ENCODE peak calls at places on chromosomes 16 and 17, in four cellular contexts. S, N, I and T are unnamed samples.

GRCh38 chr16:89322381-89323119 is 105.0 kb downstream of the ZNF778 start:
- DNase-seq in S (peak; percentile 82), N (peak; percentile 42), I (no peak), T (peak; percentile 52)

GRCh38 chr17:71830916-71831315 is 289.9 kb upstream of the SOX9 start:
- DNase-seq in S (no peak), N (peak; percentile 55), I (no peak), T (no peak)

GRCh38 chr16:84266451-84266850 is 26.6 kb upstream of the KCNG4 start:
- DNase-seq in S (no peak), N (peak; percentile 89), I (peak; percentile 70), T (peak; percentile 77)

GRCh38 chr16:9144106-9144505 is 52.7 kb downstream of the HAPSTR1 start:
- DNase-seq in S (no peak), N (no peak), I (no peak), T (no peak)

GRCh38 chr17:5585814-5586558 is 1.7 kb upstream of the NLRP1 start:
- DNase-seq in S (no peak), N (no peak), I (no peak), T (no peak)

GRCh38 chr16:48165961-48166578 is 10.3 kb upstream of the ABCC12 start:
- DNase-seq in S (no peak), N (no peak), I (no peak), T (no peak)

GRCh38 chr16:51524555-51525373 is 373.7 kb upstream of the SALL1 start:
- DNase-seq in S (no peak), N (no peak), I (no peak), T (no peak)

GRCh38 chr17:59427425-59427921 is 96.0 kb downstream of the YPEL2 start:
- DNase-seq in S (no peak), N (peak; percentile 83), I (no peak), T (no peak)

GRCh38 chr16:51132484-51132883 is 18.6 kb downstream of the SALL1 start:
- DNase-seq in S (no peak), N (no peak), I (no peak), T (no peak)

GRCh38 chr17:79676796-79677195 is 53.9 kb upstream of the ENPP7 start:
- DNase-seq in S (no peak), N (no peak), I (no peak), T (no peak)

GRCh38 chr16:11914759-11915643 is 755 bp downstream of the GSPT1 start:
- DNase-seq in S (peak; percentile 69), N (peak; percentile 69), I (no peak), T (peak; percentile 72)

GRCh38 chr16:17836868-17837602 is 366.3 kb upstream of the XYLT1 start:
- DNase-seq in S (no peak), N (no peak), I (peak; percentile 54), T (peak; percentile 37)

GRCh38 chr17:17348872-17349723 is 45.9 kb downstream of the NT5M start:
- DNase-seq in S (no peak), N (no peak), I (no peak), T (peak; percentile 33)

GRCh38 chr16:3456374-3456773 is 12.9 kb downstream of the NAA60 start:
- DNase-seq in S (no peak), N (no peak), I (no peak), T (no peak)

GRCh38 chr17:76462556-76463290 is 4.7 kb upstream of the AANAT start:
- DNase-seq in S (peak; percentile 44), N (no peak), I (no peak), T (no peak)

GRCh38 chr17:15263206-15263579 is 1.9 kb downstream of the PMP22 start:
- DNase-seq in S (peak; percentile 71), N (peak; percentile 51), I (peak; percentile 33), T (peak; percentile 77)

GRCh38 chr16:68445458-68445857 is 2.9 kb downstream of the SMPD3 start:
- DNase-seq in S (no peak), N (peak; percentile 64), I (peak; percentile 73), T (no peak)

GRCh38 chr17:65022751-65023421 is 33.7 kb downstream of the GNA13 start:
- DNase-seq in S (no peak), N (no peak), I (no peak), T (no peak)

GRCh38 chr17:39740357-39741111 is 2.8 kb downstream of the GRB7 start:
- DNase-seq in S (no peak), N (no peak), I (no peak), T (peak; percentile 75)

GRCh38 chr17:5049314-5049819 is 14.1 kb upstream of the SLC52A1 start:
- DNase-seq in S (no peak), N (no peak), I (no peak), T (no peak)

GRCh38 chr17:40563371-40564052 is 1.8 kb downstream of the CCR7 start:
- DNase-seq in S (no peak), N (no peak), I (no peak), T (no peak)

GRCh38 chr16:51648521-51648920 is 497.5 kb upstream of the SALL1 start:
- DNase-seq in S (no peak), N (no peak), I (no peak), T (no peak)

GRCh38 chr17:164536-165235 is 16.8 kb downstream of the DOC2B start:
- DNase-seq in S (no peak), N (peak; percentile 81), I (peak; percentile 66), T (peak; percentile 80)

GRCh38 chr17:28570716-28571254 is 539 bp downstream of the PIGS start:
- DNase-seq in S (peak; percentile 54), N (peak; percentile 44), I (no peak), T (peak; percentile 67)

GRCh38 chr17:29589524-29590260 is at the start of gene GIT1:
- DNase-seq in S (peak; percentile 90), N (peak; percentile 95), I (peak; percentile 87), T (peak; percentile 96)

GRCh38 chr17:7716299-7716886 is 1.2 kb upstream of the DNAH2 start:
- DNase-seq in S (no peak), N (no peak), I (no peak), T (peak; percentile 6)

GRCh38 chr16:61993076-61993475 is 43.2 kb downstream of the CDH8 start:
- DNase-seq in S (no peak), N (no peak), I (no peak), T (no peak)

GRCh38 chr17:65109990-65110680 is 27.0 kb upstream of the RGS9 start:
- DNase-seq in S (no peak), N (no peak), I (no peak), T (no peak)

GRCh38 chr16:24075929-24076716 is 180.0 kb upstream of the CACNG3 start:
- DNase-seq in S (no peak), N (peak; percentile 20), I (no peak), T (peak; percentile 40)

GRCh38 chr16:72168365-72168764 is 3.6 kb downstream of the PMFBP1 start:
- DNase-seq in S (no peak), N (no peak), I (no peak), T (no peak)
- H3K4me3 ChIP-seq in S (no peak overlapping the region), N (no peak overlapping the region), I (no peak overlapping the region), T (no peak overlapping the region)

DNA sequence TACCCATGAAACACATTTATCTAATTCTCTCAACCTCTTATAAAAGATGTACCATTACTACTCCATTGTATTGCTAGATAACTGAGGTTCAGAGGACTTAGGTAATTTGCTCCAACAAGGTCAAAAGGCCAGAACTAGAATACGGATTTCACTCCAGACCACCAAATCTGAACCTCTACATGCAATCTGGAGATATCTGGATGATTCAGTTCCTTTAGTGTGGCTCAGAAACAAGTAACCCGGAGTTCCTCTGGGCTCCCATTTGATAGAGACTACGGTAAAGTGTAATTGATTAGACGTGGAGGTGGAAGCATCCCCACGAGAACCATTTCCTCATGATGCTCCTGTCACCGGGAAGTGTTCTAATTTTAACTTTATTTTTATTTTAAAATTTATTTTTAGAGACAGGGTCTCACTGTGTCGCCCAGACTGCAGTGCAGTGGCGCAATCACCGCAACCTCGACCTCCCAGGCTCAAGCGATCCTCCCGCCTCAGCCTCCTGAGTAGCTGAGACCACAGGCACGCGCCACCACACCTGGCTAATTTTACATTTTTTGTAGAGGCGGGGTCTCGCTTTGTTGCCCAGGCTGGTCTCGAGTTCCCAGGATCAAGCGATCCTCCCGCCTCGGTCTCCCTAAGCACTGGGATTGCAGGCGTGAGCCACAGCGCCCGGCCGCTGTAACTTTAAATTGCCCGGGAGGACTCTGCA is 608 bp upstream of the COX10 start:
- DNase-seq in S (no peak), N (no peak), I (no peak), T (no peak)
- H3K27ac ChIP-seq in S (peak overlapping the region; percentile 89), N (peak overlapping the region; percentile 97), I (no peak overlapping the region), T (peak overlapping the region; percentile 95)

GRCh38 chr17:66445229-66445628 is 142.8 kb downstream of the PRKCA start:
- DNase-seq in S (no peak), N (peak; percentile 55), I (no peak), T (no peak)

GRCh38 chr17:66447159-66447558 is 144.7 kb downstream of the PRKCA start:
- DNase-seq in S (no peak), N (no peak), I (no peak), T (no peak)

GRCh38 chr17:66444001-66444400 is 141.6 kb downstream of the PRKCA start:
- DNase-seq in S (no peak), N (no peak), I (no peak), T (no peak)

GRCh38 chr17:66448008-66448644 is 145.7 kb downstream of the PRKCA start:
- DNase-seq in S (no peak), N (no peak), I (no peak), T (no peak)

GRCh38 chr17:66446419-66446818 is 144.0 kb downstream of the PRKCA start:
- DNase-seq in S (no peak), N (no peak), I (no peak), T (no peak)
- H3K4me3 ChIP-seq in S (no peak overlapping the region), N (no peak overlapping the region), I (no peak overlapping the region), T (no peak overlapping the region)

DNA sequence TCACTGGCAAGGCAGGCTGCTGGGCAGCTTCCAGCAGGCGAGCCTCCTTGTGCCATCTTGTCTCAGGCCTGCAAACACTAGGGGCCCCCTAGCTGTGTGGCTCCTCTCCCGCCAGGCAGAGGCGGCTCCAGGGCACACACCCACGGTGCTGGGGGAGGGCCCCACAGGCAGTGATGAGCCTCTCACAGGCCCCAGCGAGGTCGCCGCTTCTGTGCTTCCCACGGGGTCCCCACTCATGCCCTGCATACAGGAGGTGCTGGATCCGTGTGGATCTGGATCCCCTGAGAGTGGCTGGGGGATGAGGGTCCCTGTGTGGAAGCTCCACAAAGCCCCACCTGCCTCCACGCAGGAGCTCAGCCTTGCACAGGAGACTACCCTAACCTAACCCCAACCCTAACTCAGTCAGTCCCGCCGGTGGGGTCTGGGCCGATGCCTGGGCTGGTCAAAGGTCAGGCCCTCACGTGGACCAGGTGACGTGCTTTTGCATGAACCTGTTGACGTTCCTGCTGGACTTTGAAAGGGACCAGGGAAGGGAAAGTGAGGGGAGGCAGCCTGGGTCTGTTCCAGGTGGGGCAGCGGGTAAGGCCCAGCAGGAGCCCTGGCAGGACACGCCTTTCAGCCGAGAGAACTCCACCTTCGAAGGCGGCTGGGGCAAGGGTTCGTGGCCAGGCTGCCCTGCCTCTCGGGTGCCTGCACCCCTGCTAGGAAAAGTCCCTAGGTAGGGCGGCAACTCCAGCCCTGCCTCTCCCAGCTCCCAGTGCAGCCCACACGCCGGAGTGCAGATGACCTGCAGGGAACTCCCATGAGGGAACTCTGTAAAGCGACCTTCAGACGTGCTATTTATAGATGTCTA is 5.2 kb downstream of the SECTM1 start:
- DNase-seq in S (no peak), N (no peak), I (no peak), T (peak; percentile 78)
- H3K27ac ChIP-seq in S (no peak overlapping the region), N (no peak overlapping the region), I (no peak overlapping the region), T (peak overlapping the region; percentile 85)